ENCODE peak calls at places on chromosomes 3 and 15, in four cellular contexts. One of them, this sample, is unnamed.

GRCh38 chr3:118548434-118548833 is 486.2 kb downstream of the IGSF11 start:
- DNase-seq in left lung: no peak
- DNase-seq in MM.1S: no peak
- DNase-seq in cardiac muscle cell: no peak
- DNase-seq in this sample: no peak

GRCh38 chr3:8457039-8457438 is 44.6 kb upstream of the LMCD1 start:
- DNase-seq in left lung: no peak
- DNase-seq in MM.1S: no peak
- DNase-seq in cardiac muscle cell: peak
- DNase-seq in this sample: no peak

GRCh38 chr3:136021798-136022197 is 56.3 kb downstream of the PPP2R3A start:
- DNase-seq in left lung: no peak
- DNase-seq in MM.1S: no peak
- DNase-seq in cardiac muscle cell: no peak
- DNase-seq in this sample: no peak

GRCh38 chr3:2156244-2156847 is 57.7 kb downstream of the CNTN4 start:
- DNase-seq in left lung: peak
- DNase-seq in MM.1S: peak
- DNase-seq in cardiac muscle cell: peak
- DNase-seq in this sample: no peak

GRCh38 chr3:177968891-177969290 is 567.3 kb upstream of the KCNMB2 start:
- DNase-seq in left lung: no peak
- DNase-seq in MM.1S: no peak
- DNase-seq in cardiac muscle cell: no peak
- DNase-seq in this sample: no peak

GRCh38 chr3:188863999-188864406 is 307.8 kb upstream of the TPRG1 start:
- DNase-seq in left lung: no peak
- DNase-seq in MM.1S: no peak
- DNase-seq in cardiac muscle cell: peak
- DNase-seq in this sample: no peak

GRCh38 chr3:183481582-183481981 is 53.2 kb upstream of the MCF2L2 start:
- DNase-seq in left lung: no peak
- DNase-seq in MM.1S: no peak
- DNase-seq in cardiac muscle cell: no peak
- DNase-seq in this sample: no peak

GRCh38 chr15:47477253-47477652 is 240.1 kb upstream of the SEMA6D start:
- DNase-seq in left lung: no peak
- DNase-seq in MM.1S: no peak
- DNase-seq in cardiac muscle cell: no peak
- DNase-seq in this sample: no peak

GRCh38 chr3:31968927-31969418 is 12.1 kb downstream of the OSBPL10 start:
- DNase-seq in left lung: no peak
- DNase-seq in MM.1S: no peak
- DNase-seq in cardiac muscle cell: peak
- DNase-seq in this sample: no peak

GRCh38 chr3:100185847-100186246 is 71.5 kb upstream of the FILIP1L start:
- DNase-seq in left lung: no peak
- DNase-seq in MM.1S: no peak
- DNase-seq in cardiac muscle cell: no peak
- DNase-seq in this sample: no peak

GRCh38 chr3:170977911-170978310 is 48.6 kb downstream of the SLC2A2 start:
- DNase-seq in left lung: no peak
- DNase-seq in MM.1S: no peak
- DNase-seq in cardiac muscle cell: peak
- DNase-seq in this sample: no peak

GRCh38 chr3:183378951-183379350 is 49.5 kb downstream of the MCF2L2 start:
- DNase-seq in left lung: no peak
- DNase-seq in MM.1S: no peak
- DNase-seq in cardiac muscle cell: no peak
- DNase-seq in this sample: no peak

GRCh38 chr3:61848885-61849284 is 287.5 kb downstream of the PTPRG start:
- DNase-seq in left lung: no peak
- DNase-seq in MM.1S: no peak
- DNase-seq in cardiac muscle cell: peak
- DNase-seq in this sample: no peak

GRCh38 chr3:76024640-76025039 is 239.3 kb upstream of the ZNF717 start:
- DNase-seq in left lung: no peak
- DNase-seq in MM.1S: peak
- DNase-seq in cardiac muscle cell: peak
- DNase-seq in this sample: no peak

GRCh38 chr15:83581381-83581780 is 72.5 kb upstream of the ADAMTSL3 start:
- DNase-seq in left lung: no peak
- DNase-seq in MM.1S: no peak
- DNase-seq in cardiac muscle cell: peak
- DNase-seq in this sample: no peak

GRCh38 chr3:177705976-177706866 is 508.9 kb upstream of the TBL1XR1 start:
- DNase-seq in left lung: no peak
- DNase-seq in MM.1S: no peak
- DNase-seq in cardiac muscle cell: peak
- DNase-seq in this sample: peak

GRCh38 chr3:191695815-191696153 is 234.8 kb downstream of the PYDC2 start:
- DNase-seq in left lung: no peak
- DNase-seq in MM.1S: no peak
- DNase-seq in cardiac muscle cell: no peak
- DNase-seq in this sample: no peak

GRCh38 chr15:82159922-82160321 is 102.6 kb downstream of the EFL1 start:
- DNase-seq in left lung: no peak
- DNase-seq in MM.1S: no peak
- DNase-seq in cardiac muscle cell: peak
- DNase-seq in this sample: no peak

GRCh38 chr15:76135516-76135915 is 75.7 kb downstream of the TMEM266 start:
- DNase-seq in left lung: no peak
- DNase-seq in MM.1S: no peak
- DNase-seq in cardiac muscle cell: no peak
- DNase-seq in this sample: no peak

GRCh38 chr15:89452330-89452836 is 44.0 kb downstream of the RHCG start:
- DNase-seq in left lung: no peak
- DNase-seq in MM.1S: no peak
- DNase-seq in cardiac muscle cell: no peak
- DNase-seq in this sample: no peak

GRCh38 chr3:198030726-198031125 is 70.7 kb downstream of the LMLN start:
- DNase-seq in left lung: no peak
- DNase-seq in MM.1S: no peak
- DNase-seq in cardiac muscle cell: no peak
- DNase-seq in this sample: no peak

GRCh38 chr3:80677796-80678195 is 910.0 kb upstream of the ROBO1 start:
- DNase-seq in left lung: no peak
- DNase-seq in MM.1S: no peak
- DNase-seq in cardiac muscle cell: peak
- DNase-seq in this sample: no peak

GRCh38 chr15:57376695-57377477 is 581 bp downstream of the CGNL1 start:
- DNase-seq in left lung: no peak
- DNase-seq in MM.1S: no peak
- DNase-seq in cardiac muscle cell: peak
- DNase-seq in this sample: no peak

GRCh38 chr15:100097342-100097899 is 244.4 kb downstream of the ADAMTS17 start:
- DNase-seq in left lung: no peak
- DNase-seq in MM.1S: no peak
- DNase-seq in cardiac muscle cell: no peak
- DNase-seq in this sample: no peak

GRCh38 chr3:46110701-46111493 is 83.6 kb upstream of the XCR1 start:
- DNase-seq in left lung: no peak
- DNase-seq in MM.1S: peak
- DNase-seq in cardiac muscle cell: peak
- DNase-seq in this sample: no peak

GRCh38 chr3:169060037-169060436 is 603.5 kb downstream of the MECOM start:
- DNase-seq in left lung: no peak
- DNase-seq in MM.1S: no peak
- DNase-seq in cardiac muscle cell: peak
- DNase-seq in this sample: no peak

GRCh38 chr15:82646250-82647044 is 716 bp downstream of the CPEB1 start:
- DNase-seq in left lung: no peak
- DNase-seq in MM.1S: no peak
- DNase-seq in cardiac muscle cell: no peak
- DNase-seq in this sample: no peak

GRCh38 chr3:126531051-126531330 is 7.0 kb downstream of the CHST13 start:
- DNase-seq in left lung: no peak
- DNase-seq in MM.1S: no peak
- DNase-seq in cardiac muscle cell: no peak
- DNase-seq in this sample: no peak

GRCh38 chr15:81398910-81399551 is 25.0 kb upstream of the TMC3 start:
- DNase-seq in left lung: no peak
- DNase-seq in MM.1S: no peak
- DNase-seq in cardiac muscle cell: peak
- DNase-seq in this sample: no peak

GRCh38 chr3:149489060-149489690 is 14.7 kb downstream of the TM4SF4 start:
- DNase-seq in left lung: no peak
- DNase-seq in MM.1S: no peak
- DNase-seq in cardiac muscle cell: peak
- DNase-seq in this sample: no peak

GRCh38 chr15:48946088-48946839 is 17.5 kb downstream of the SHC4 start:
- DNase-seq in left lung: no peak
- DNase-seq in MM.1S: no peak
- DNase-seq in cardiac muscle cell: peak
- DNase-seq in this sample: no peak

GRCh38 chr15:69321041-69321554 is 22.4 kb downstream of the PAQR5 start:
- DNase-seq in left lung: no peak
- DNase-seq in MM.1S: peak
- DNase-seq in cardiac muscle cell: peak
- DNase-seq in this sample: no peak

GRCh38 chr3:30578479-30578878 is 27.9 kb upstream of the TGFBR2 start:
- DNase-seq in left lung: no peak
- DNase-seq in MM.1S: peak
- DNase-seq in cardiac muscle cell: peak
- DNase-seq in this sample: no peak

DNA sequence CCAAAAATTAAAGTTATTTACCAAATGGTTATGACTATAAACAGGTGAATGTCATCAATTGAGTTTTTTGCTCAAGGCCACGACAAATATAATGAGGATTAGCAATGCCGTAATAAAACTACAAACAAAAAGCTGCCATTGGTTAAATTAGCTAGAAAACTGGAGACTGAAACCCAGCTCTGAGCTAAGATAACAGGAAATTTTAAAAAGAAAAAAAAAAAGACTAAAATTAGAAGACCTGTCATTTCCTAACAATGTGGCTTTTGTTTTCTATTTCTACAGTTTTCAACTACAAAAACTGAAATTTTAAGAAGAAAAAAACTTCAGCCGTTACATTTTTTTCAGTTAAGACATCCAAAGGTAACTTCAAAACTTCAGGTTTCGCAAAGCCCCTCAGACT is 9.7 kb downstream of the SLC12A6 start:
- DNase-seq in left lung: no peak
- DNase-seq in MM.1S: peak
- DNase-seq in cardiac muscle cell: no peak
- DNase-seq in this sample: no peak
- H3K27ac ChIP-seq in left lung: no peak
- H3K27ac ChIP-seq in MM.1S: peak
- H3K27ac ChIP-seq in cardiac muscle cell: no peak
- H3K27ac ChIP-seq in this sample: no peak

DNA sequence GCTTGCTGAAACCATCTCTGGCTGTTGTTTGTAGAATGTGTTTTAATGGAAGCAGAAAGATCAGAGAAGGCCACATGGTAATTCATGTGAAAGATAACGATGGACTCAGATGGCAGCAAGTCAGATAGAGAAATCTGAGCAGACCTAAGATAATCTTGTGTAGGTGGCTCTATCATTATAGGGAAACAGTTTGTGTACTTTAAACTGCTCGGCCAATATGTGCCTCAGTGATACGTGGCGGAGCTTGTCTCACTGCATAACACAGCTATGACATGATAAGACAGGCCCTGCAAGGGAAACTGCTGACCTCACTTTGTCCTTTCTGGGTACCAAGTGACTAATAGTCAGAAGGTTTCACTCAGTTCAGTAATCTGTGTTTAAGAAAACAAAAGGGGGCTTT is 51.0 kb downstream of the MME start:
- DNase-seq in left lung: no peak
- DNase-seq in MM.1S: no peak
- DNase-seq in cardiac muscle cell: peak
- DNase-seq in this sample: no peak
- H3K27ac ChIP-seq in left lung: no peak
- H3K27ac ChIP-seq in MM.1S: no peak
- H3K27ac ChIP-seq in cardiac muscle cell: no peak
- H3K27ac ChIP-seq in this sample: no peak

GRCh38 chr3:39468108-39468436 is 592 bp downstream of the MOBP start:
- DNase-seq in left lung: no peak
- DNase-seq in MM.1S: no peak
- DNase-seq in cardiac muscle cell: no peak
- DNase-seq in this sample: no peak

GRCh38 chr3:39469945-39470344 is 2.5 kb downstream of the MOBP start:
- DNase-seq in left lung: no peak
- DNase-seq in MM.1S: no peak
- DNase-seq in cardiac muscle cell: no peak
- DNase-seq in this sample: no peak

GRCh38 chr3:39469258-39469657 is 1.8 kb downstream of the MOBP start:
- DNase-seq in left lung: no peak
- DNase-seq in MM.1S: no peak
- DNase-seq in cardiac muscle cell: no peak
- DNase-seq in this sample: no peak

GRCh38 chr3:39467394-39468107 is at the start of gene MOBP:
- DNase-seq in left lung: no peak
- DNase-seq in MM.1S: no peak
- DNase-seq in cardiac muscle cell: no peak
- DNase-seq in this sample: no peak

GRCh38 chr3:39466988-39467387 is 492 bp upstream of the MOBP start:
- DNase-seq in left lung: no peak
- DNase-seq in MM.1S: no peak
- DNase-seq in cardiac muscle cell: no peak
- DNase-seq in this sample: no peak
- H3K27ac ChIP-seq in left lung: no peak
- H3K27ac ChIP-seq in MM.1S: no peak
- H3K27ac ChIP-seq in cardiac muscle cell: no peak
- H3K27ac ChIP-seq in this sample: peak

GRCh38 chr3:151318313-151318712 is 1.7 kb upstream of the GPR87 start:
- DNase-seq in left lung: no peak
- DNase-seq in MM.1S: no peak
- DNase-seq in cardiac muscle cell: no peak
- DNase-seq in this sample: no peak

GRCh38 chr3:151314593-151314992 is 2.0 kb downstream of the GPR87 start:
- DNase-seq in left lung: no peak
- DNase-seq in MM.1S: no peak
- DNase-seq in cardiac muscle cell: no peak
- DNase-seq in this sample: no peak

GRCh38 chr3:151315846-151316245 is 774 bp downstream of the GPR87 start:
- DNase-seq in left lung: no peak
- DNase-seq in MM.1S: no peak
- DNase-seq in cardiac muscle cell: no peak
- DNase-seq in this sample: no peak

GRCh38 chr3:151315136-151315535 is 1.5 kb downstream of the GPR87 start:
- DNase-seq in left lung: no peak
- DNase-seq in MM.1S: no peak
- DNase-seq in cardiac muscle cell: peak
- DNase-seq in this sample: no peak

GRCh38 chr3:151316267-151316991 is at the start of gene GPR87:
- DNase-seq in left lung: no peak
- DNase-seq in MM.1S: no peak
- DNase-seq in cardiac muscle cell: no peak
- DNase-seq in this sample: no peak
- H3K27ac ChIP-seq in left lung: no peak
- H3K27ac ChIP-seq in MM.1S: no peak
- H3K27ac ChIP-seq in cardiac muscle cell: no peak
- H3K27ac ChIP-seq in this sample: no peak

GRCh38 chr3:50164056-50164455 is 8.9 kb downstream of the SEMA3F start:
- DNase-seq in left lung: no peak
- DNase-seq in MM.1S: no peak
- DNase-seq in cardiac muscle cell: peak
- DNase-seq in this sample: no peak
- H3K27ac ChIP-seq in left lung: peak
- H3K27ac ChIP-seq in MM.1S: no peak
- H3K27ac ChIP-seq in cardiac muscle cell: no peak
- H3K27ac ChIP-seq in this sample: no peak

GRCh38 chr3:71461749-71462483 is 121.6 kb downstream of the FOXP1 start:
- DNase-seq in left lung: no peak
- DNase-seq in MM.1S: no peak
- DNase-seq in cardiac muscle cell: no peak
- DNase-seq in this sample: no peak
- H3K27ac ChIP-seq in left lung: no peak
- H3K27ac ChIP-seq in MM.1S: no peak
- H3K27ac ChIP-seq in cardiac muscle cell: peak
- H3K27ac ChIP-seq in this sample: no peak